ENCODE peak calls at places on chromosome X, in nine cellular contexts. N is tibial nerve, T is IMR-90, O is lower leg skin, U is endothelial cell of umbilical vein, Y is sigmoid colon, J is ovary, A is HCT116, B is suprapubic skin. P is an unnamed sample.

GRCh38 chrX:23578079-23578478 is 89.2 kb upstream of the PRDX4 start:
- DNase-seq in A (no peak), J (no peak), T (no peak), U (no peak), N (no peak), Y (no peak), O (no peak), B (no peak), P (no peak)

GRCh38 chrX:139831689-139832456 is 101.0 kb downstream of the ATP11C start:
- DNase-seq in T (peak; percentile 70), J (peak; percentile 9), N (no peak), B (no peak), Y (no peak), U (peak; percentile 73), A (no peak), O (peak; percentile 15), P (no peak)

GRCh38 chrX:10486373-10486772 is 134.0 kb downstream of the MID1 start:
- DNase-seq in O (peak; percentile 16), U (peak; percentile 38), Y (peak; percentile 59), T (peak; percentile 84), N (no peak), J (no peak), B (no peak), A (no peak), P (no peak)

GRCh38 chrX:41695464-41695863 is 6.7 kb downstream of the GPR34 start:
- DNase-seq in Y (no peak), B (no peak), A (no peak), U (no peak), J (no peak), N (no peak), O (no peak), T (peak; percentile 74), P (no peak)

GRCh38 chrX:131841496-131842410 is 181.3 kb upstream of the STK26 start:
- DNase-seq in U (peak; percentile 19), T (peak; percentile 38), J (no peak), A (peak; percentile 40), N (no peak), Y (no peak), O (no peak), B (no peak), P (no peak)

GRCh38 chrX:53795583-53795982 is 109.1 kb upstream of the HUWE1 start:
- DNase-seq in O (no peak), N (no peak), U (no peak), B (no peak), J (no peak), A (no peak), T (peak; percentile 3), Y (no peak), P (no peak)

GRCh38 chrX:101485212-101486064 is at the start of gene ARMCX4:
- DNase-seq in U (peak; percentile 75), O (peak; percentile 14), J (peak; percentile 80), N (peak; percentile 13), Y (peak; percentile 87), T (peak; percentile 62), B (no peak), A (no peak), P (peak; percentile 38)

GRCh38 chrX:67780694-67781109 is 236.9 kb downstream of the AR start:
- DNase-seq in A (no peak), O (peak; percentile 47), U (peak; percentile 90), B (peak; percentile 82), Y (peak; percentile 77), T (peak; percentile 78), N (peak; percentile 41), J (peak; percentile 80), P (peak; percentile 62)

GRCh38 chrX:12974217-12974796 is 603 bp upstream of the TMSB4X start:
- DNase-seq in N (peak; percentile 38), T (peak; percentile 54), J (peak; percentile 48), U (peak; percentile 58), B (peak; percentile 87), O (peak; percentile 50), A (no peak), Y (peak; percentile 83), P (peak; percentile 66)

DNA sequence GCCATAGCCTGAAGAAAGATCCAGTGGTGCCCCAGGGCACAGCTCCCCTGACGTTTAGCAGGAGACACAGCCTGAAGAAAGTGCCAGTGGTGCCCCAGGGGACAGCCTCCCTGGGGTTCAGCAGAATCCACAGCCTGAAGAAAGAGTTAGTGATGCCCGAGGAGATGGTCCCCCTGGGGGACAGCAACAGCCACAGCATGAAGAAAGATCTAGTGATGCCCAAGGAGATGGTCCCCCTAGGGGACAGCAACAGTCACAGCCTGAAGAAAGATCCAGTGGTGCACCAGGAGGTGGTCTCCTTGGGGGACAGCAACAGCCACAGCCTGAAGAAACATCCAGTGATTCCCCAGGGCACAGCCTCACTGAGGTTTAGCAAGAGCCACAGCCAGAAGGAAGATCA is 2.8 kb downstream of the TEX13C start:
- DNase-seq in A (no peak), J (no peak), O (no peak), T (no peak), N (no peak), Y (no peak), U (no peak), B (no peak), P (no peak)
- TF ChIP-seq CTCF in A (no peak), J (no peak), O (no peak), T (peak; percentile 7), N (no peak), Y (no peak), U (no peak), B (no peak), P (no peak)

DNA sequence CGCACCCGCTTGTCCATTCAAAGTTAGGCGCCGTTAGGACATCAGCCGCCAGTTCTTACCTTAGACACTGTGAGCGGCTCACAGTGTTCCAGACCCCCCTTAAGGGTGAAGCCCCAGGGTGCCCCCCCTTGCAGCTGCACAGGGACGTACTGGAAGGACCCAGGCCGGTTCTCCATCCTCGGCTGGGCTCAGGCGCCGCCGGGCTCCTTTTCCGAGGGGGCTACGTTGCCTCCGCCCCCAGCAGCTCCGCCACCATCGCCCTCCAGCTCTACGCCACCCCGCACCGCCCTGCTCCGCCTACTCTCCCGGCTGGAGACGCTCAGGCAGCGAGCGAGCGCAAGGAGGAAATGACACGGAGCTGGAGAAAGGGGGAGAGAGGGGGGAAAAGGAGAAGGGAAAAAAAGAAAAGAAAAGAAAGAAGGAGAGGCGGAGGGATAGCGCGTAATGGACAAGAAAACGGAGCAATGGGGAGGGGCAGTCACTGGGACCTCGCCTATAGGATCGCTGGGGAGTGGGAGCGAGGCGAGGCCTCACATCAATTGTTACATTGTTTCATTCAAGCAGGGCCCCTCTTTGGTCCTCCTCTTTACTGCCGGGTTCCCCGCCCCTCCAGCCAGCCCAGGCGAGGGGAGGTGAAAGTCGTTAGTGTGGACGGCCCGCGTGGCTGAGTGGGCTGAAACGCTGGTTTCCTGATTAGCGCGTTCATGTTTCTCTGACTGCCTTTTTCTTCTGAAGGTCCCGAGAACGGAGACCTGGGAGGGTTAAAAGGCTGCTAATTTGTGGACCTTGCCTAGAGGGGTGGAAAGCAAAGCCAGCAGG is at the start of gene SHROOM4:
- DNase-seq in J (peak; percentile 25), B (no peak), Y (peak; percentile 67), U (peak; percentile 90), O (no peak), T (peak; percentile 58), N (peak; percentile 14), A (no peak), P (peak; percentile 42)
- TF ChIP-seq POLR2A in J (no peak), B (no peak), Y (no peak), U (no peak), O (no peak), T (no peak), N (no peak), A (no peak), P (no peak)

DNA sequence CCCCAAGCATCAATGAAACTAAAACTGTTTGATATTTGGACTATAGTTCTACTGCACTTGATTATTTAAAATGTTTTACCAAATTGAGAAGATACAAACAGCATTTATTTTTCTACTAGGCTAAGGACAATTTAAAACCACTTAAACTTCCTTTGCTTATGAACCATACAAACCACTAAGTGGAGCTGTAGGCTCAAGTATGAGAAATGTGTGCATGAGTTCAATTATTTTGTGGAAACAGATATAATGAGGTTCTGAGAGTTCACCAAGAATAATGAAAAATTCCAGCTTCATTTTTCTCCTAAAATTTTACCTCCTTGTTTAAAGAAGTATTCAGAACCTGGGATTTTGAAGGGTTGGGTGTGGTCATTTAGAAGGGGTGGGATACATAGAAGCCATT is 63.1 kb downstream of the SERPINA7 start:
- DNase-seq in B (no peak), J (no peak), O (no peak), T (peak; percentile 1), Y (no peak), U (no peak), N (no peak), A (peak; percentile 12), P (no peak)
- TF ChIP-seq CTCF in B (no peak), J (no peak), O (no peak), T (no peak), Y (no peak), U (no peak), N (no peak), A (peak; percentile 29), P (peak; percentile 45)

GRCh38 chrX:16882702-16883486 is 12.7 kb upstream of the RBBP7 start:
- DNase-seq in T (peak; percentile 64), J (peak; percentile 60), B (peak; percentile 77), U (peak; percentile 73), N (peak; percentile 50), Y (peak; percentile 79), O (peak; percentile 44), A (peak; percentile 37), P (peak; percentile 59)
- TF ChIP-seq POLR2A in T (no peak), J (no peak), B (no peak), U (no peak), N (no peak), Y (no peak), O (no peak), A (peak; percentile 28), P (no peak)

GRCh38 chrX:21725498-21725897 is 32.4 kb downstream of the SMPX start:
- DNase-seq in J (no peak), A (peak; percentile 6), U (no peak), B (no peak), Y (no peak), O (no peak), T (peak; percentile 60), N (no peak), P (no peak)
- TF ChIP-seq CTCF in J (no peak), A (peak; percentile 11), U (peak; percentile 6), B (no peak), Y (no peak), O (no peak), T (peak; percentile 56), N (peak; percentile 12), P (peak; percentile 31)

DNA sequence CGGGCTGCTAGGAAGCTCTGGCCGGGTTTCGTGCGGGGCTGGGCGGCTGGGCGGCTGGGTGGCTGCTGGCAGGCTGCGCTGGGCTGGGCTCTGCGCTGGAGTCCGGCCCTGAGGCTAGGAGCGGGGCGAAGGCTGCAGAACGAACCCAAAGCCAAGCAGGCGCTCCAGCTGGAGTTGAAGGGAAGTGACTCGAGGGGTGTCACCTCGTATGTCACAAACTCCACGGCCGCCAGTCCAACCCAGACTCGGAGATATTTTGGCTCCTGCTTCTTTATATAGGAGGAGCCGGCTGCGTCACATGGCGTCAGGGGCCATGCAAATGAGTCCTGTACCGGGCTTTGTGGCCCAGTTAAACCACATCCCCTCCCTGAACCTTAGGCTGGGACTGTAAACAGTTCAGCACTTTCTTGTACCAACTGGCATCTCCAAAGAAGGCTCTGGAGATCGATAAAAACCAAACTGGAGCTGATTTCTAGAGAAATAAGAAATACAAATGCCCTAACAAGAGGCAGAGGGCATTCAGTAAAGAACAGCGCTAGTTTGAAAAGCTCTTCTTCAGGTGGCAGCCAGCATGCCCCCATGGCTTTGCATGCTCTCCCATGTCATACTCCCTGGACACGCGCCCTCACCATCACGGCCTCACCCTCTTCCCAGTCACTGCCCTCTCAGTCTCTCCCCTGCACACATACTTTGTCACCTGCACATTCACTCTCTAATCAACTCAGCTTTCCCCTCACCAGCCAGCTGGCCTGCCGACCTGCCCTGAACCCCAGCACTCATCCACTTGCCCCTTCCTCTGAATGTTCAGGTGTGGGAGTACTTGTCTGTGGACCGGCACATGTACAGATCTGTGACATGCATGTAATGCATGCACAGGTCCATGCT is 58.5 kb downstream of the TSC22D3 start:
- DNase-seq in T (peak; percentile 63), B (peak; percentile 95), J (peak; percentile 76), N (peak; percentile 87), A (peak; percentile 46), Y (peak; percentile 97), O (peak; percentile 92), U (peak; percentile 84), P (peak; percentile 85)
- TF ChIP-seq POLR2A in T (peak; percentile 95), B (peak; percentile 93), J (peak; percentile 92), N (peak; percentile 95), A (no peak), Y (peak; percentile 93), O (no peak), U (peak; percentile 93), P (peak; percentile 98)